ENCODE peak calls at places on chromosome 5, in nine cellular contexts. O, H, S, Q, J, Z, R, F and P are unnamed samples.
A peak's percentile ranks its signal among the peaks of the same experiment; 100 is the strongest.

GRCh38 chr5:107542428-107542827 is 128.3 kb downstream of the EFNA5 start:
- DNase-seq in F (peak; percentile 95), S (peak; percentile 65), Q (no peak), J (no peak), H (peak; percentile 89), Z (peak; percentile 90), R (peak; percentile 97), O (peak; percentile 89), P (no peak)

GRCh38 chr5:102833146-102833545 is 78.0 kb downstream of the PAM start:
- DNase-seq in F (no peak), Z (no peak), H (peak; percentile 17), Q (no peak), S (no peak), J (no peak), R (no peak), O (no peak), P (no peak)

GRCh38 chr5:135834639-135835529 is at the start of gene SLC25A48:
- DNase-seq in H (no peak), O (peak; percentile 75), Z (peak; percentile 57), S (peak; percentile 43), R (no peak), Q (peak; percentile 65), J (peak; percentile 68), F (peak; percentile 60), P (peak; percentile 86)

GRCh38 chr5:9971301-9971700 is 278.4 kb downstream of the ATPSCKMT start:
- DNase-seq in S (no peak), Z (no peak), Q (no peak), H (no peak), F (no peak), R (no peak), J (no peak), O (no peak), P (no peak)

GRCh38 chr5:139407517-139407916 is 3.6 kb upstream of the SPATA24 start:
- DNase-seq in F (no peak), Z (no peak), J (peak; percentile 57), S (no peak), O (no peak), R (no peak), Q (no peak), H (no peak), P (no peak)

GRCh38 chr5:81718300-81718699 is 32.6 kb downstream of the SSBP2 start:
- DNase-seq in Z (no peak), Q (no peak), S (no peak), O (no peak), R (no peak), J (no peak), F (no peak), H (peak; percentile 38), P (no peak)

GRCh38 chr5:108025957-108026356 is 355.2 kb upstream of the EFNA5 start:
- DNase-seq in O (no peak), Q (no peak), F (no peak), Z (no peak), R (no peak), H (no peak), S (no peak), J (no peak), P (no peak)

GRCh38 chr5:1545126-1545797 is 21.5 kb upstream of the LPCAT1 start:
- DNase-seq in S (no peak), J (no peak), F (no peak), H (no peak), R (no peak), Q (no peak), Z (no peak), O (no peak), P (no peak)

GRCh38 chr5:149434162-149435014 is 55.3 kb upstream of the IL17B start:
- DNase-seq in J (peak; percentile 74), Z (no peak), R (peak; percentile 66), S (peak; percentile 56), Q (peak; percentile 74), H (peak; percentile 88), F (peak; percentile 70), O (no peak), P (peak; percentile 78)

GRCh38 chr5:149429839-149430721 is 51.0 kb upstream of the IL17B start:
- DNase-seq in H (peak; percentile 95), Q (no peak), S (no peak), R (no peak), F (no peak), J (no peak), O (no peak), Z (no peak), P (no peak)

GRCh38 chr5:149432861-149433462 is 53.9 kb upstream of the IL17B start:
- DNase-seq in O (no peak), R (no peak), Z (no peak), Q (no peak), J (no peak), H (peak; percentile 67), F (no peak), S (no peak), P (no peak)

GRCh38 chr5:149433524-149434131 is 54.5 kb upstream of the IL17B start:
- DNase-seq in H (peak; percentile 81), R (no peak), O (no peak), Q (no peak), S (no peak), J (no peak), Z (no peak), F (no peak), P (no peak)

DNA sequence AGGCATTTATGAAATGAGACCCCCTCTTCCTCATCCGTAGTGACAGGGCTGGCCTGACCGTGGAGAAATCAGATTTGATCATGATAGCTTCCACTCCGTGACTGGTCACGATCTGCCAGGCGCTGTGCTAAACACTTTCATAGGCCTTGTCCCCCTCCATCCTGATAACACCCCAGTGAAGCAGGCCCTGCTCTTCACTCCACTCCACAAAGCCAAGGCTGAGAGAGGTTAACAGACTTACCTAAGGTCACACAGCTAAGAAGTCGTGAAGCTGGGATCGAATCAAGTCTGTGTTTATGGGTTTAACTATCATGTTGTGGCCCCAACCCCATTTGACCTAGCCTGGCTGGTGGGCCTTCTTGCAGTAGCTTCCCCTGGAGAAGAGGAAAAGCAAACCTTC is 53.3 kb upstream of the IL17B start:
- DNase-seq in Z (no peak), Q (no peak), J (no peak), F (no peak), H (peak; percentile 55), R (no peak), O (no peak), S (no peak), P (no peak)
- TF ChIP-seq CTCF in Z (no peak), Q (no peak), J (no peak), F (no peak), H (no peak), R (no peak), O (no peak), S (no peak), P (no peak)

GRCh38 chr5:160685219-160685618 is 166.8 kb downstream of the ATP10B start:
- DNase-seq in H (no peak), F (peak; percentile 13), S (no peak), O (peak; percentile 54), R (no peak), J (no peak), Z (no peak), Q (no peak), P (no peak)

DNA sequence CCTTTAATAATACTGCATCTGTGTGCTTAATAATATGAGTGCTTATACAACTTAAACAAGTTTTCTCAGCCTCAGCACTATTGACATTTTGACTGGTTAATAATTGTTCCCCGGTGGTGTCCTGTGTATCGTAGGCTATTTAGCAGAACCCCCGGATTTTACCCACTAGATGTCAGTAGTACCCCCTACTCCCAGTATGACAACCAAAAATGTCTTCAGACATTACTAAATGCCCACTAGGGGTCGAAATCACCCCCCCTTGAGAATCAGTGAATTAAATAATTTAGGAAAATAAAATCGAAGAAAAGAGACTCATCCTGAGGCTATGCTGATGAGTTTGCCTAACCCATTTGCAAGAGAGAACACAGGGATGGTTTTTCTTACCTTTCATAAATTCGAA is 166.3 kb downstream of the ATP10B start:
- DNase-seq in J (peak; percentile 39), R (peak; percentile 0), Q (no peak), Z (no peak), H (no peak), S (no peak), O (no peak), F (no peak), P (no peak)
- TF ChIP-seq CTCF in J (no peak), R (peak; percentile 7), Q (peak; percentile 56), Z (peak; percentile 36), H (no peak), S (no peak), O (no peak), F (peak; percentile 23), P (peak; percentile 28)

GRCh38 chr5:72477176-72477575 is 30.0 kb downstream of the ZNF366 start:
- DNase-seq in R (no peak), Z (no peak), S (no peak), O (no peak), J (no peak), H (no peak), F (no peak), Q (no peak), P (no peak)

GRCh38 chr5:72478684-72479083 is 28.5 kb downstream of the ZNF366 start:
- DNase-seq in O (no peak), H (no peak), Q (no peak), R (peak; percentile 36), S (no peak), J (no peak), F (no peak), Z (no peak), P (no peak)

GRCh38 chr5:72477644-72478043 is 29.6 kb downstream of the ZNF366 start:
- DNase-seq in Q (no peak), S (no peak), H (no peak), O (no peak), F (no peak), R (no peak), J (no peak), Z (no peak), P (no peak)

GRCh38 chr5:72476721-72477120 is 30.5 kb downstream of the ZNF366 start:
- DNase-seq in O (no peak), J (no peak), Z (no peak), S (no peak), H (no peak), Q (no peak), F (no peak), R (no peak), P (no peak)

DNA sequence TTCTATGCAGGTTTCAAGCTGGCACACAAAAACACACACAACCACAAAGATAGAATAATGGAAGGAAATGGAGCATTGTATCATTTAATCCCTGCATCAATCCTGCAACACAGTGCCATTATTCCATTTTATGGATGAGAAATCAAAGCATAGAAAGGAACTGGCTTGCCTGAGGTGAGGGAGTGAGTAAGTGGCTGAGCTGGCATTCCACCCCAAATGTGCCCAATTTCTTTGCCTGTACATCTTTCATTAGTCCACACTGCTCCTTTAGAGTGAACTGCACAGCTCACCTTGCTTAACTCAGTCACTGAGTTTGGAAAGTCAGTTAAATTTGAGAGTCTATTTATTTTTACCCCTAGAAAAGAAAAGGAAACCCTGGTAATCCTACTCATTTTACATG is 28.9 kb downstream of the ZNF366 start:
- DNase-seq in H (no peak), F (peak; percentile 39), Z (peak; percentile 26), S (no peak), O (no peak), R (no peak), Q (no peak), J (no peak), P (no peak)
- TF ChIP-seq CTCF in H (no peak), F (no peak), Z (no peak), S (no peak), O (no peak), R (no peak), Q (no peak), J (no peak), P (no peak)

GRCh38 chr5:7395432-7396168 is at the start of gene ADCY2:
- DNase-seq in J (no peak), R (no peak), F (no peak), O (no peak), S (no peak), H (no peak), Q (no peak), Z (no peak), P (peak; percentile 34)

GRCh38 chr5:7396169-7397004 is 449 bp downstream of the ADCY2 start:
- DNase-seq in Z (no peak), H (no peak), S (no peak), F (peak; percentile 66), R (peak; percentile 8), O (no peak), Q (no peak), J (no peak), P (peak; percentile 55)

GRCh38 chr5:7397935-7398334 is 2.0 kb downstream of the ADCY2 start:
- DNase-seq in R (no peak), J (no peak), Z (no peak), H (no peak), O (no peak), F (no peak), S (no peak), Q (no peak), P (no peak)

GRCh38 chr5:7398596-7399260 is 2.8 kb downstream of the ADCY2 start:
- DNase-seq in Q (no peak), J (no peak), R (no peak), O (no peak), Z (no peak), F (no peak), S (no peak), H (no peak), P (no peak)

DNA sequence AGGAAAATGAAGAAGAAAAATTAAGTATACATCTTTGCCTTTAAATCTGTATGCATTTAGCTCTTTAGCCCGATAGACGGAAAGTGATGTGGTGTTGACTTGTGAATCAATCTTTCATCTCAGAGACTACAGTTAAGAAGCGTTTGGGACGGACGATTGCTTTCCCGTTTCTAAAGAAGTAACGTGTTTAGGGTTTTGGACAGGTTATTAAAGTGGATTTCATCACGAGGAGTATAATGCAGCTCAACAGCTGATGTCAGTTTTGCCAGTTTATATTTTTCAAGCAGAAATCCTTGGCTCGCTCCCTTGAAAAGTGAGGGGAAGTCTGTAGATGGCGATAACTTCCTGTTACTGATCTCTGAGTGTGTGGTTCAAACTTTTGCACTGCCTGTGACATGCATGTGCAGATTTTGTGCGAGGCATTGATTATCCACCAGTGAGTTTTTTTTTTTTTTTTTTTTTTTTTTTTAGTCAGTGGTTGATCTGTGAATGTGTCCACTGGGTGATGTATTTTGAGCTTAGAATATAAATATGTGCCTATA is 1.1 kb downstream of the ADCY2 start:
- DNase-seq in S (no peak), Z (no peak), H (no peak), J (no peak), R (peak; percentile 14), O (no peak), F (no peak), Q (no peak), P (no peak)
- TF ChIP-seq CTCF in S (no peak), Z (no peak), H (no peak), J (no peak), R (no peak), O (no peak), F (no peak), Q (peak; percentile 13), P (no peak)